ENCODE peak calls at places on chromosomes 6 and 20, in four cellular contexts. Q is GM12864, Y is transverse colon, R is AG09319. W is an unnamed sample.
A peak's percentile ranks its signal among the peaks of the same experiment; 100 is the strongest.

GRCh38 chr6:47701374-47701773 is 3.0 kb downstream of the ADGRF4 start:
- DNase-seq in Q (no peak), Y (no peak), R (no peak), W (peak; percentile 40)

GRCh38 chr6:167121471-167121870 is 1.4 kb upstream of the CCR6 start:
- DNase-seq in Q (no peak), Y (no peak), R (no peak), W (no peak)

GRCh38 chr6:31979238-31979898 is 2.5 kb upstream of the C4A start:
- DNase-seq in Q (no peak), Y (no peak), R (no peak), W (no peak)

GRCh38 chr6:56618050-56618449 is 24.6 kb downstream of the DST start:
- DNase-seq in Q (no peak), Y (no peak), R (no peak), W (no peak)

GRCh38 chr20:51382986-51383821 is 159.3 kb downstream of the NFATC2 start:
- DNase-seq in Q (no peak), Y (peak; percentile 39), R (no peak), W (no peak)

GRCh38 chr6:27296106-27296783 is 15.8 kb downstream of the POM121L2 start:
- DNase-seq in Q (no peak), Y (no peak), R (no peak), W (no peak)

GRCh38 chr20:64055893-64056638 is 6.6 kb upstream of the SOX18 start:
- DNase-seq in Q (no peak), Y (no peak), R (no peak), W (peak; percentile 63)

GRCh38 chr20:35702824-35703695 is 3.9 kb downstream of the ROMO1 start:
- DNase-seq in Q (no peak), Y (no peak), R (no peak), W (no peak)

GRCh38 chr6:7512320-7512719 is 29.2 kb upstream of the DSP start:
- DNase-seq in Q (no peak), Y (no peak), R (no peak), W (no peak)

GRCh38 chr6:166999845-167000253 is 652 bp downstream of the CEP43 start:
- DNase-seq in Q (no peak), Y (peak; percentile 49), R (no peak), W (no peak)

GRCh38 chr6:138569970-138570715 is 70.8 kb upstream of the NHSL1 start:
- DNase-seq in Q (no peak), Y (no peak), R (no peak), W (no peak)

GRCh38 chr6:105648276-105648675 is 245.4 kb upstream of the PREP start:
- DNase-seq in Q (no peak), Y (no peak), R (no peak), W (no peak)

GRCh38 chr20:36974660-36975059 is 23.2 kb upstream of the SAMHD1 start:
- DNase-seq in Q (no peak), Y (no peak), R (no peak), W (no peak)

DNA sequence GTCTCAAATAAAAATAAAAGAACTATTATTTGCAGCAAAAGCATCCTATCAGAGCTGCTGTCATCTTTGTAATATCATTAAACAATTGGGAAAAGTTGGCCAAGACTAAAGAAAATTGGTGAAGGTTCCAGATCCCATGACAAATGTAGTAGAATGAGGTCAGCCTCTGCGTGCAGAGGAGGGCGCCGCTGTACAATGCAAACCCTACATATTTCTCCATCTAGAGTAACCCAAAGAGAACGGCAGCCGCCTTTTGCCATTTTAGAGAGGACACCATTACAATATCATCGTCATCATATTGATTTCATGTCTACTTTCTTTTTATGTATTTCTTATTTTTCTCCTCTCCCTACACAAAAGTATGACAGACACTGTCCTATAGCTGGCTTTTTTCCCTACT is 59.5 kb downstream of the ZMYND8 start:
- DNase-seq in Q (no peak), Y (no peak), R (no peak), W (no peak)
- TF ChIP-seq CTCF in Q (no peak), Y (no peak), R (peak; percentile 2), W (no peak)

GRCh38 chr6:36731622-36732310 is 34.1 kb downstream of the RAB44 start:
- DNase-seq in Q (no peak), Y (no peak), R (no peak), W (no peak)
- TF ChIP-seq CTCF in Q (no peak), Y (no peak), R (no peak), W (no peak)

DNA sequence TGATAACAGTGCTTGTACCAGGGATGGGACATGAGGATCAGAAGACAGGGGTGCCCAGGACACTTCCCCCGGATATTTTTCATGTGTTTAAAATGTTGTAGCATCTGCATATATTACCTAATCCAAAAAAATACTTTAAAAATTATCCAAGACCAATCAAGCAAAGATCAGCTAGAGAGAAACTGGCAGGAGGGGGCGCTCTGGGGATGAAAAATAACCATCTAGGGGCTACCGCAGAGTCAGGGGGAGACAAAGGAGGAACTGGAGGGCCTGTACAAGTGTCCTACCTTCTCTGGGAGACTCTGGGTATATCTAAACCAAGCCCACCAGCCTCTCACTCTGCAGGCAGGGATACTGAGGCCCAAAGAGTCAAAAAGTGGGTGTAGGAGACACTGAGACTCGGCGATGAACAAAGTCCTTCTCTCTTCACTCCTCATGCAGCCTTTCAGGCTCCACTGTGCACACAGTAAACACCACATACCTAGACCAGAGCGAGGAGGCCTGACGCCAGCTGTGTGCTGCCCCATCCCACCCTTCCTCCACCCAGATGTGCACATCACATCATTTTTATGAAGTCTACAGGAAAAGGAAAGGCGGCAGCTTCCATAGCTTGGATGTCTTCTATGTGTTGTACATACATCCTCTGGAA is 9.8 kb downstream of the RIMS4 start:
- DNase-seq in Q (no peak), Y (no peak), R (no peak), W (no peak)
- TF ChIP-seq CTCF in Q (peak; percentile 30), Y (no peak), R (peak; percentile 29), W (no peak)

GRCh38 chr20:45971675-45972499 is at the start of gene ZNF335:
- DNase-seq in Q (peak; percentile 92), Y (peak; percentile 95), R (peak; percentile 95), W (peak; percentile 99)
- TF ChIP-seq CTCF in Q (no peak), Y (peak; percentile 83), R (peak; percentile 24), W (no peak)

GRCh38 chr6:129730477-129731165 is 20.6 kb upstream of the ARHGAP18 start:
- DNase-seq in Q (no peak), Y (no peak), R (no peak), W (peak; percentile 25)

GRCh38 chr6:129733290-129733689 is 23.3 kb upstream of the ARHGAP18 start:
- DNase-seq in Q (no peak), Y (no peak), R (no peak), W (no peak)

GRCh38 chr6:129731396-129731795 is 21.4 kb upstream of the ARHGAP18 start:
- DNase-seq in Q (no peak), Y (no peak), R (no peak), W (no peak)

GRCh38 chr6:129732542-129732941 is 22.6 kb upstream of the ARHGAP18 start:
- DNase-seq in Q (no peak), Y (no peak), R (no peak), W (no peak)

GRCh38 chr6:129732034-129732433 is 22.1 kb upstream of the ARHGAP18 start:
- DNase-seq in Q (no peak), Y (no peak), R (no peak), W (no peak)
- TF ChIP-seq CTCF in Q (no peak), Y (no peak), R (no peak), W (no peak)

GRCh38 chr20:56171087-56172012 is 77.2 kb upstream of the MC3R start:
- DNase-seq in Q (no peak), Y (no peak), R (no peak), W (no peak)
- TF ChIP-seq CTCF in Q (no peak), Y (peak; percentile 50), R (no peak), W (peak; percentile 20)

GRCh38 chr20:20237093-20237959 is 130.6 kb upstream of the INSM1 start:
- DNase-seq in Q (no peak), Y (peak; percentile 46), R (no peak), W (peak; percentile 72)
- TF ChIP-seq CTCF in Q (peak; percentile 79), Y (peak; percentile 79), R (peak; percentile 85), W (peak; percentile 78)

GRCh38 chr20:19583532-19584175 is 174.4 kb upstream of the RIN2 start:
- DNase-seq in Q (peak; percentile 3), Y (peak; percentile 70), R (peak; percentile 19), W (peak; percentile 73)

GRCh38 chr20:19590382-19590781 is 167.7 kb upstream of the RIN2 start:
- DNase-seq in Q (no peak), Y (no peak), R (no peak), W (no peak)

GRCh38 chr20:19593762-19594161 is 164.3 kb upstream of the RIN2 start:
- DNase-seq in Q (no peak), Y (no peak), R (no peak), W (no peak)

GRCh38 chr20:19589731-19590362 is 168.2 kb upstream of the RIN2 start:
- DNase-seq in Q (no peak), Y (no peak), R (no peak), W (no peak)

DNA sequence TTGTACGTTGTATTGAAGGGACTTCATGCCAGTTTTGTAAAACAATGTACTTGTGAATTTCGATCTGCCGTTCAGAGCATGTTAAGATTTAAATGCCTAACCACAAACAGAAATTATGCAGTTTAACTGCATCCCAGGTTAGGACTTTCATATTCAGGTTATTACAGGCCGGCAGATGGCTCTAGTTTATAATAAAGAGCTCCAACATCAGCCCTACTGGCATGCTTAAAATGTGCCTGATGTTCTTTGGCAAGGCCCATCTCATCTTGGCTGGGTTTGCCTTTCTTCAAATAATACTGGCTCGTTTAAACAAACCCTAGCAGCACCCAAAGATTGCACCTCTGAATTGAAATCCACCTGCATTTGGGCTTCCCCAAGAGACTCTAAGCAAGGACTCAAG is 169.3 kb upstream of the RIN2 start:
- DNase-seq in Q (no peak), Y (no peak), R (no peak), W (no peak)
- TF ChIP-seq CTCF in Q (no peak), Y (no peak), R (no peak), W (no peak)

GRCh38 chr6:96394727-96395126 is 126.9 kb upstream of the UFL1 start:
- DNase-seq in Q (no peak), Y (no peak), R (no peak), W (no peak)
- TF ChIP-seq CTCF in Q (peak; percentile 22), Y (no peak), R (no peak), W (peak; percentile 34)

W was measured in GM13977.